ENCODE peak calls at places on chromosomes 12 and 14, in four cellular contexts. One of them, this sample, is unnamed. For H3K4me1, the result is how much of the 10 kb centered on the place peaks cover.

GRCh38 chr12:70321182-70321581 is 44.9 kb upstream of the KCNMB4 start:
- DNase-seq in transverse colon: no peak
- DNase-seq in pancreas: no peak
- DNase-seq in heart left ventricle: no peak
- DNase-seq in this sample: no peak

GRCh38 chr14:33539918-33540357 is 410.9 kb downstream of the EGLN3 start:
- DNase-seq in heart left ventricle: no peak
- DNase-seq in transverse colon: no peak
- DNase-seq in pancreas: no peak
- DNase-seq in this sample: no peak

GRCh38 chr14:100076630-100077029 is 11.4 kb downstream of the EVL start:
- DNase-seq in pancreas: peak
- DNase-seq in heart left ventricle: no peak
- DNase-seq in transverse colon: no peak
- DNase-seq in this sample: no peak

GRCh38 chr12:88338486-88338885 is 196.4 kb downstream of the TMTC3 start:
- DNase-seq in transverse colon: no peak
- DNase-seq in pancreas: no peak
- DNase-seq in heart left ventricle: no peak
- DNase-seq in this sample: no peak

GRCh38 chr12:94798107-94798506 is 147.8 kb upstream of the TMCC3 start:
- DNase-seq in heart left ventricle: no peak
- DNase-seq in pancreas: no peak
- DNase-seq in transverse colon: no peak
- DNase-seq in this sample: no peak

GRCh38 chr12:123085730-123086487 is 65.0 kb downstream of the PITPNM2 start:
- DNase-seq in heart left ventricle: peak
- DNase-seq in transverse colon: peak
- DNase-seq in pancreas: no peak
- DNase-seq in this sample: no peak

GRCh38 chr12:116012757-116013156 is 264.7 kb downstream of the MED13L start:
- DNase-seq in heart left ventricle: no peak
- DNase-seq in pancreas: no peak
- DNase-seq in transverse colon: no peak
- DNase-seq in this sample: no peak

GRCh38 chr14:92729632-92730358 is 18.6 kb downstream of the LGMN start:
- DNase-seq in pancreas: no peak
- DNase-seq in transverse colon: no peak
- DNase-seq in heart left ventricle: no peak
- DNase-seq in this sample: no peak

GRCh38 chr14:91138511-91139359 is 24.9 kb downstream of the DGLUCY start:
- DNase-seq in pancreas: no peak
- DNase-seq in transverse colon: peak
- DNase-seq in heart left ventricle: no peak
- DNase-seq in this sample: no peak

GRCh38 chr12:118103231-118103600 is 595 bp downstream of the VSIG10 start:
- DNase-seq in transverse colon: peak
- DNase-seq in heart left ventricle: peak
- DNase-seq in pancreas: peak
- DNase-seq in this sample: no peak

GRCh38 chr12:79424109-79424721 is 266.5 kb downstream of the PAWR start:
- DNase-seq in heart left ventricle: no peak
- DNase-seq in pancreas: no peak
- DNase-seq in transverse colon: no peak
- DNase-seq in this sample: no peak

GRCh38 chr12:20627001-20627588 is 68.0 kb upstream of the SLCO1C1 start:
- DNase-seq in transverse colon: peak
- DNase-seq in pancreas: no peak
- DNase-seq in heart left ventricle: no peak
- DNase-seq in this sample: no peak

GRCh38 chr12:78457951-78458350 is 406.6 kb upstream of the SYT1 start:
- DNase-seq in heart left ventricle: no peak
- DNase-seq in transverse colon: no peak
- DNase-seq in pancreas: no peak
- DNase-seq in this sample: no peak

GRCh38 chr14:104680806-104681688 is 8.4 kb upstream of the INF2 start:
- DNase-seq in heart left ventricle: no peak
- DNase-seq in pancreas: peak
- DNase-seq in transverse colon: peak
- DNase-seq in this sample: no peak

GRCh38 chr14:98931126-98931525 is 340.9 kb downstream of the BCL11B start:
- DNase-seq in transverse colon: no peak
- DNase-seq in pancreas: no peak
- DNase-seq in heart left ventricle: no peak
- DNase-seq in this sample: no peak
- H3K4me1 ChIP-seq in transverse colon: under half
- H3K4me1 ChIP-seq in pancreas: under half
- H3K4me1 ChIP-seq in heart left ventricle: under half
- H3K4me1 ChIP-seq in this sample: under half

GRCh38 chr12:33226671-33227070 is 212.9 kb downstream of the SYT10 start:
- DNase-seq in heart left ventricle: no peak
- DNase-seq in transverse colon: no peak
- DNase-seq in pancreas: no peak
- DNase-seq in this sample: no peak

GRCh38 chr12:33222357-33222756 is 217.3 kb downstream of the SYT10 start:
- DNase-seq in pancreas: no peak
- DNase-seq in heart left ventricle: no peak
- DNase-seq in transverse colon: no peak
- DNase-seq in this sample: no peak

GRCh38 chr12:33223956-33224355 is 215.7 kb downstream of the SYT10 start:
- DNase-seq in transverse colon: no peak
- DNase-seq in pancreas: no peak
- DNase-seq in heart left ventricle: no peak
- DNase-seq in this sample: no peak
- H3K4me3 ChIP-seq in transverse colon: no peak
- H3K4me3 ChIP-seq in pancreas: no peak
- H3K4me3 ChIP-seq in heart left ventricle: no peak
- H3K4me3 ChIP-seq in this sample: no peak

GRCh38 chr12:127297327-127297726 is 969.6 kb upstream of the TMEM132C start:
- DNase-seq in heart left ventricle: no peak
- DNase-seq in transverse colon: no peak
- DNase-seq in pancreas: no peak
- DNase-seq in this sample: no peak
- H3K4me1 ChIP-seq in heart left ventricle: under half
- H3K4me1 ChIP-seq in transverse colon: under half
- H3K4me1 ChIP-seq in pancreas: under half
- H3K4me1 ChIP-seq in this sample: under half

GRCh38 chr14:69400154-69400553 is 1.7 kb downstream of the SLC39A9 start:
- DNase-seq in heart left ventricle: no peak
- DNase-seq in pancreas: no peak
- DNase-seq in transverse colon: no peak
- DNase-seq in this sample: no peak
- H3K4me3 ChIP-seq in heart left ventricle: peak
- H3K4me3 ChIP-seq in pancreas: peak
- H3K4me3 ChIP-seq in transverse colon: peak
- H3K4me3 ChIP-seq in this sample: no peak

This sample was measured in lung.